ENCODE peak calls at places on chromosomes 7 and 10, in eight cellular contexts. One of them, this sample, is unnamed.

GRCh38 chr10:123149568-123150228 is 1.8 kb downstream of the HMX2 start:
- DNase-seq in Panc1: no peak
- DNase-seq in suprapubic skin: no peak
- DNase-seq in left ventricle myocardium inferior: no peak
- DNase-seq in ovary: no peak
- DNase-seq in astrocyte: peak; percentile 23
- DNase-seq in thoracic aorta: no peak
- DNase-seq in upper lobe of right lung: peak; percentile 70
- DNase-seq in this sample: no peak

GRCh38 chr7:107201795-107202450 is 33.1 kb downstream of the HBP1 start:
- DNase-seq in Panc1: peak; percentile 42
- DNase-seq in suprapubic skin: no peak
- DNase-seq in left ventricle myocardium inferior: peak; percentile 60
- DNase-seq in ovary: no peak
- DNase-seq in astrocyte: no peak
- DNase-seq in thoracic aorta: no peak
- DNase-seq in upper lobe of right lung: no peak
- DNase-seq in this sample: no peak

GRCh38 chr7:37964196-37964595 is 43.8 kb downstream of the EPDR1 start:
- DNase-seq in Panc1: no peak
- DNase-seq in suprapubic skin: no peak
- DNase-seq in left ventricle myocardium inferior: no peak
- DNase-seq in ovary: no peak
- DNase-seq in astrocyte: no peak
- DNase-seq in thoracic aorta: no peak
- DNase-seq in upper lobe of right lung: no peak
- DNase-seq in this sample: no peak

GRCh38 chr7:23261843-23262452 is 15.4 kb downstream of the GPNMB start:
- DNase-seq in Panc1: peak; percentile 36
- DNase-seq in suprapubic skin: no peak
- DNase-seq in left ventricle myocardium inferior: peak; percentile 30
- DNase-seq in ovary: peak; percentile 53
- DNase-seq in astrocyte: peak; percentile 32
- DNase-seq in thoracic aorta: no peak
- DNase-seq in upper lobe of right lung: no peak
- DNase-seq in this sample: peak; percentile 68

GRCh38 chr10:88755753-88756152 is 4.1 kb upstream of the LIPN start:
- DNase-seq in Panc1: no peak
- DNase-seq in suprapubic skin: no peak
- DNase-seq in left ventricle myocardium inferior: no peak
- DNase-seq in ovary: no peak
- DNase-seq in astrocyte: no peak
- DNase-seq in thoracic aorta: no peak
- DNase-seq in upper lobe of right lung: no peak
- DNase-seq in this sample: no peak

GRCh38 chr10:124142960-124143359 is 49.6 kb upstream of the CHST15 start:
- DNase-seq in Panc1: no peak
- DNase-seq in suprapubic skin: no peak
- DNase-seq in left ventricle myocardium inferior: no peak
- DNase-seq in ovary: no peak
- DNase-seq in astrocyte: no peak
- DNase-seq in thoracic aorta: no peak
- DNase-seq in upper lobe of right lung: no peak
- DNase-seq in this sample: no peak

GRCh38 chr10:92181575-92181974 is 109.3 kb downstream of the CPEB3 start:
- DNase-seq in Panc1: no peak
- DNase-seq in suprapubic skin: no peak
- DNase-seq in left ventricle myocardium inferior: no peak
- DNase-seq in ovary: no peak
- DNase-seq in astrocyte: no peak
- DNase-seq in thoracic aorta: no peak
- DNase-seq in upper lobe of right lung: no peak
- DNase-seq in this sample: no peak

GRCh38 chr10:77554996-77555397 is 82.6 kb downstream of the KCNMA1 start:
- DNase-seq in Panc1: no peak
- DNase-seq in suprapubic skin: no peak
- DNase-seq in left ventricle myocardium inferior: no peak
- DNase-seq in ovary: no peak
- DNase-seq in astrocyte: no peak
- DNase-seq in thoracic aorta: no peak
- DNase-seq in upper lobe of right lung: peak; percentile 85
- DNase-seq in this sample: peak; percentile 85

GRCh38 chr10:93873427-93874115 is 20.2 kb upstream of the SLC35G1 start:
- DNase-seq in Panc1: no peak
- DNase-seq in suprapubic skin: no peak
- DNase-seq in left ventricle myocardium inferior: no peak
- DNase-seq in ovary: no peak
- DNase-seq in astrocyte: peak; percentile 59
- DNase-seq in thoracic aorta: no peak
- DNase-seq in upper lobe of right lung: no peak
- DNase-seq in this sample: no peak

GRCh38 chr7:146539836-146540235 is 423.2 kb downstream of the CNTNAP2 start:
- DNase-seq in Panc1: no peak
- DNase-seq in suprapubic skin: no peak
- DNase-seq in left ventricle myocardium inferior: no peak
- DNase-seq in ovary: no peak
- DNase-seq in astrocyte: no peak
- DNase-seq in thoracic aorta: no peak
- DNase-seq in upper lobe of right lung: no peak
- DNase-seq in this sample: no peak

GRCh38 chr7:123649956-123650355 is 5.7 kb upstream of the LMOD2 start:
- DNase-seq in Panc1: no peak
- DNase-seq in suprapubic skin: no peak
- DNase-seq in left ventricle myocardium inferior: no peak
- DNase-seq in ovary: no peak
- DNase-seq in astrocyte: peak; percentile 15
- DNase-seq in thoracic aorta: no peak
- DNase-seq in upper lobe of right lung: no peak
- DNase-seq in this sample: no peak

GRCh38 chr10:30374353-30374752 is 25.3 kb upstream of the MTPAP start:
- DNase-seq in Panc1: no peak
- DNase-seq in suprapubic skin: no peak
- DNase-seq in left ventricle myocardium inferior: no peak
- DNase-seq in ovary: no peak
- DNase-seq in astrocyte: no peak
- DNase-seq in thoracic aorta: no peak
- DNase-seq in upper lobe of right lung: no peak
- DNase-seq in this sample: no peak

GRCh38 chr10:14185501-14186045 is 145.2 kb downstream of the FRMD4A start:
- DNase-seq in Panc1: peak; percentile 22
- DNase-seq in suprapubic skin: no peak
- DNase-seq in left ventricle myocardium inferior: no peak
- DNase-seq in ovary: no peak
- DNase-seq in astrocyte: peak; percentile 96
- DNase-seq in thoracic aorta: no peak
- DNase-seq in upper lobe of right lung: no peak
- DNase-seq in this sample: no peak

GRCh38 chr7:1986366-1987083 is 246.2 kb downstream of the MAD1L1 start:
- DNase-seq in Panc1: no peak
- DNase-seq in suprapubic skin: no peak
- DNase-seq in left ventricle myocardium inferior: no peak
- DNase-seq in ovary: no peak
- DNase-seq in astrocyte: no peak
- DNase-seq in thoracic aorta: no peak
- DNase-seq in upper lobe of right lung: no peak
- DNase-seq in this sample: no peak

GRCh38 chr7:149404830-149405229 is 56.0 kb downstream of the ZNF777 start:
- DNase-seq in Panc1: no peak
- DNase-seq in suprapubic skin: no peak
- DNase-seq in left ventricle myocardium inferior: no peak
- DNase-seq in ovary: no peak
- DNase-seq in astrocyte: no peak
- DNase-seq in thoracic aorta: no peak
- DNase-seq in upper lobe of right lung: no peak
- DNase-seq in this sample: no peak

GRCh38 chr10:43419997-43420368 is 11.0 kb upstream of the HNRNPF start:
- DNase-seq in Panc1: no peak
- DNase-seq in suprapubic skin: no peak
- DNase-seq in left ventricle myocardium inferior: no peak
- DNase-seq in ovary: no peak
- DNase-seq in astrocyte: no peak
- DNase-seq in thoracic aorta: no peak
- DNase-seq in upper lobe of right lung: no peak
- DNase-seq in this sample: no peak

GRCh38 chr10:43421201-43421507 is 12.2 kb upstream of the HNRNPF start:
- DNase-seq in Panc1: no peak
- DNase-seq in suprapubic skin: no peak
- DNase-seq in left ventricle myocardium inferior: no peak
- DNase-seq in ovary: no peak
- DNase-seq in astrocyte: no peak
- DNase-seq in thoracic aorta: no peak
- DNase-seq in upper lobe of right lung: no peak
- DNase-seq in this sample: no peak

GRCh38 chr10:43417950-43418768 is 9.2 kb upstream of the HNRNPF start:
- DNase-seq in Panc1: no peak
- DNase-seq in suprapubic skin: no peak
- DNase-seq in left ventricle myocardium inferior: no peak
- DNase-seq in ovary: no peak
- DNase-seq in astrocyte: no peak
- DNase-seq in thoracic aorta: no peak
- DNase-seq in upper lobe of right lung: no peak
- DNase-seq in this sample: no peak

GRCh38 chr10:43421519-43421918 is 12.5 kb upstream of the HNRNPF start:
- DNase-seq in Panc1: no peak
- DNase-seq in suprapubic skin: no peak
- DNase-seq in left ventricle myocardium inferior: no peak
- DNase-seq in ovary: no peak
- DNase-seq in astrocyte: no peak
- DNase-seq in thoracic aorta: no peak
- DNase-seq in upper lobe of right lung: no peak
- DNase-seq in this sample: no peak

GRCh38 chr10:43420369-43421200 is 11.6 kb upstream of the HNRNPF start:
- DNase-seq in Panc1: no peak
- DNase-seq in suprapubic skin: peak; percentile 92
- DNase-seq in left ventricle myocardium inferior: peak; percentile 90
- DNase-seq in ovary: peak; percentile 87
- DNase-seq in astrocyte: peak; percentile 68
- DNase-seq in thoracic aorta: peak; percentile 56
- DNase-seq in upper lobe of right lung: peak; percentile 95
- DNase-seq in this sample: peak; percentile 92
- H3K4me1 ChIP-seq in Panc1: peaks cover 13% of the 10 kb centered on the region
- H3K4me1 ChIP-seq in suprapubic skin: peaks cover 14% of the 10 kb centered on the region
- H3K4me1 ChIP-seq in left ventricle myocardium inferior: peaks cover 21% of the 10 kb centered on the region
- H3K4me1 ChIP-seq in ovary: peaks cover 5% of the 10 kb centered on the region
- H3K4me1 ChIP-seq in astrocyte: peaks cover 5% of the 10 kb centered on the region
- H3K4me1 ChIP-seq in thoracic aorta: peaks cover 12% of the 10 kb centered on the region
- H3K4me1 ChIP-seq in upper lobe of right lung: peaks cover 8% of the 10 kb centered on the region
- H3K4me1 ChIP-seq in this sample: peaks cover 5% of the 10 kb centered on the region

GRCh38 chr7:30770936-30771858 is at the start of gene MINDY4:
- DNase-seq in Panc1: no peak
- DNase-seq in suprapubic skin: peak; percentile 90
- DNase-seq in left ventricle myocardium inferior: peak; percentile 88
- DNase-seq in ovary: peak; percentile 87
- DNase-seq in astrocyte: peak; percentile 71
- DNase-seq in thoracic aorta: no peak
- DNase-seq in upper lobe of right lung: peak; percentile 91
- DNase-seq in this sample: peak; percentile 94
- TF ChIP-seq CTCF in Panc1: no peak
- TF ChIP-seq CTCF in suprapubic skin: no peak
- TF ChIP-seq CTCF in left ventricle myocardium inferior: peak; percentile 8
- TF ChIP-seq CTCF in ovary: no peak
- TF ChIP-seq CTCF in astrocyte: no peak
- TF ChIP-seq CTCF in thoracic aorta: no peak
- TF ChIP-seq CTCF in upper lobe of right lung: peak; percentile 6
- TF ChIP-seq CTCF in this sample: no peak

GRCh38 chr10:17061418-17061817 is 68.2 kb downstream of the CUBN start:
- DNase-seq in Panc1: no peak
- DNase-seq in suprapubic skin: no peak
- DNase-seq in left ventricle myocardium inferior: no peak
- DNase-seq in ovary: no peak
- DNase-seq in astrocyte: peak; percentile 62
- DNase-seq in thoracic aorta: no peak
- DNase-seq in upper lobe of right lung: no peak
- DNase-seq in this sample: no peak
- H3K27ac ChIP-seq in Panc1: peak overlapping the region; percentile 97
- H3K27ac ChIP-seq in suprapubic skin: peak overlapping the region; percentile 81
- H3K27ac ChIP-seq in left ventricle myocardium inferior: no peak overlapping the region
- H3K27ac ChIP-seq in ovary: no peak overlapping the region
- H3K27ac ChIP-seq in astrocyte: peak overlapping the region; percentile 100
- H3K27ac ChIP-seq in thoracic aorta: peak overlapping the region; percentile 16
- H3K27ac ChIP-seq in upper lobe of right lung: no peak overlapping the region
- H3K27ac ChIP-seq in this sample: peak overlapping the region; percentile 81

GRCh38 chr10:125149278-125150047 is 10.9 kb downstream of the CTBP2 start:
- DNase-seq in Panc1: peak; percentile 62
- DNase-seq in suprapubic skin: peak; percentile 90
- DNase-seq in left ventricle myocardium inferior: peak; percentile 55
- DNase-seq in ovary: peak; percentile 75
- DNase-seq in astrocyte: peak; percentile 68
- DNase-seq in thoracic aorta: peak; percentile 75
- DNase-seq in upper lobe of right lung: no peak
- DNase-seq in this sample: peak; percentile 87

GRCh38 chr10:125146791-125147604 is 13.4 kb downstream of the CTBP2 start:
- DNase-seq in Panc1: no peak
- DNase-seq in suprapubic skin: no peak
- DNase-seq in left ventricle myocardium inferior: no peak
- DNase-seq in ovary: no peak
- DNase-seq in astrocyte: peak; percentile 91
- DNase-seq in thoracic aorta: no peak
- DNase-seq in upper lobe of right lung: no peak
- DNase-seq in this sample: peak; percentile 87

GRCh38 chr10:125145636-125146035 is 14.7 kb downstream of the CTBP2 start:
- DNase-seq in Panc1: no peak
- DNase-seq in suprapubic skin: no peak
- DNase-seq in left ventricle myocardium inferior: no peak
- DNase-seq in ovary: no peak
- DNase-seq in astrocyte: no peak
- DNase-seq in thoracic aorta: no peak
- DNase-seq in upper lobe of right lung: no peak
- DNase-seq in this sample: no peak

GRCh38 chr10:125148576-125148975 is 11.8 kb downstream of the CTBP2 start:
- DNase-seq in Panc1: no peak
- DNase-seq in suprapubic skin: no peak
- DNase-seq in left ventricle myocardium inferior: no peak
- DNase-seq in ovary: no peak
- DNase-seq in astrocyte: no peak
- DNase-seq in thoracic aorta: no peak
- DNase-seq in upper lobe of right lung: no peak
- DNase-seq in this sample: no peak

GRCh38 chr10:125148021-125148439 is 12.3 kb downstream of the CTBP2 start:
- DNase-seq in Panc1: no peak
- DNase-seq in suprapubic skin: no peak
- DNase-seq in left ventricle myocardium inferior: no peak
- DNase-seq in ovary: peak; percentile 63
- DNase-seq in astrocyte: no peak
- DNase-seq in thoracic aorta: no peak
- DNase-seq in upper lobe of right lung: no peak
- DNase-seq in this sample: peak; percentile 52
- H3K4me1 ChIP-seq in Panc1: peaks cover 71% of the 10 kb centered on the region
- H3K4me1 ChIP-seq in suprapubic skin: peaks cover 79% of the 10 kb centered on the region
- H3K4me1 ChIP-seq in left ventricle myocardium inferior: peaks cover 100% of the 10 kb centered on the region
- H3K4me1 ChIP-seq in ovary: peaks cover 56% of the 10 kb centered on the region
- H3K4me1 ChIP-seq in astrocyte: peaks cover 50% of the 10 kb centered on the region
- H3K4me1 ChIP-seq in thoracic aorta: peaks cover 95% of the 10 kb centered on the region
- H3K4me1 ChIP-seq in upper lobe of right lung: peaks cover 73% of the 10 kb centered on the region
- H3K4me1 ChIP-seq in this sample: peaks cover 7% of the 10 kb centered on the region

DNA sequence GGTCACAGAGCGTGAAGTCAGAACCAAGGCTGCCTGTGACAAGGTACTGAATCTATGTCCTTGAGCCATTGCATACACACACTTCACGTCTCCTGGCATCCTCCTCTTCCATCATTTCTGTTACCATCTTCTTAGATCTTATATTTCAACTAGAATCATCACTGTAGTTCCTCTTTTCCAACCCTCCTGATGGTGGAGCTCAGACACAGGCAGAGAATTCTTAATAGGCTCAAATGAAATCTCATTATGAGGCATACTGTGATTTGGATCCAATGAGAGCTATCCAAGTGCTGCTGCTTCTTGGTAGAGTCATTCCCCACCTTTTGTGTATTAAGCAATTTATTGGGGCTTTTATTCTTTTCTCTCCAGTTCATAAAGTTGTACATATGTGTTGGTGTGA is 113.2 kb downstream of the CALCR start:
- DNase-seq in Panc1: no peak
- DNase-seq in suprapubic skin: no peak
- DNase-seq in left ventricle myocardium inferior: no peak
- DNase-seq in ovary: no peak
- DNase-seq in astrocyte: no peak
- DNase-seq in thoracic aorta: no peak
- DNase-seq in upper lobe of right lung: no peak
- DNase-seq in this sample: no peak
- TF ChIP-seq CTCF in Panc1: no peak
- TF ChIP-seq CTCF in suprapubic skin: no peak
- TF ChIP-seq CTCF in left ventricle myocardium inferior: no peak
- TF ChIP-seq CTCF in ovary: no peak
- TF ChIP-seq CTCF in astrocyte: no peak
- TF ChIP-seq CTCF in thoracic aorta: no peak
- TF ChIP-seq CTCF in upper lobe of right lung: no peak
- TF ChIP-seq CTCF in this sample: no peak